ENCODE peak calls at places on chromosome 17, in eight cellular contexts. Y is MM.1S, B is OCI-LY7, C is left lung, H is esophagus muscularis mucosa, A is A673, L is HFF-Myc, Q is adrenal gland. V is an unnamed sample.

GRCh38 chr17:39352511-39352910 is 48.9 kb downstream of the FBXL20 start:
- DNase-seq in Y (no peak), B (no peak), C (no peak), H (no peak), A (no peak), L (no peak), Q (no peak), V (no peak)

GRCh38 chr17:27657620-27658019 is 26.6 kb downstream of the LGALS9 start:
- DNase-seq in Y (peak; percentile 16), B (no peak), C (no peak), H (no peak), A (peak; percentile 23), L (no peak), Q (no peak), V (no peak)

GRCh38 chr17:50372222-50372621 is 762 bp downstream of the MRPL27 start:
- DNase-seq in Y (no peak), B (no peak), C (no peak), H (no peak), A (no peak), L (no peak), Q (no peak), V (no peak)

GRCh38 chr17:52930581-52930980 is 772.1 kb upstream of the CA10 start:
- DNase-seq in Y (no peak), B (no peak), C (no peak), H (no peak), A (no peak), L (no peak), Q (no peak), V (no peak)

GRCh38 chr17:45143767-45144198 is 4.5 kb upstream of the HEXIM1 start:
- DNase-seq in Y (no peak), B (no peak), C (peak; percentile 87), H (peak; percentile 98), A (peak; percentile 68), L (no peak), Q (peak; percentile 93), V (no peak)

GRCh38 chr17:12967962-12968361 is 49.9 kb downstream of the ELAC2 start:
- DNase-seq in Y (no peak), B (no peak), C (no peak), H (no peak), A (no peak), L (no peak), Q (no peak), V (no peak)

GRCh38 chr17:42118126-42118510 is 3.0 kb downstream of the KAT2A start:
- DNase-seq in Y (no peak), B (no peak), C (no peak), H (no peak), A (no peak), L (no peak), Q (no peak), V (no peak)

GRCh38 chr17:9162275-9162985 is 141.1 kb downstream of the NTN1 start:
- DNase-seq in Y (no peak), B (no peak), C (no peak), H (no peak), A (peak; percentile 20), L (no peak), Q (no peak), V (no peak)

GRCh38 chr17:44004761-44005526 is 522 bp downstream of the NAGS start:
- DNase-seq in Y (no peak), B (no peak), C (peak; percentile 83), H (no peak), A (no peak), L (no peak), Q (no peak), V (no peak)

GRCh38 chr17:58414596-58414997 is 2.7 kb downstream of the RNF43 start:
- DNase-seq in Y (no peak), B (no peak), C (no peak), H (no peak), A (no peak), L (no peak), Q (no peak), V (no peak)

GRCh38 chr17:57914274-57915147 is 40.7 kb downstream of the CUEDC1 start:
- DNase-seq in Y (no peak), B (no peak), C (no peak), H (no peak), A (no peak), L (no peak), Q (no peak), V (no peak)

GRCh38 chr17:66548158-66548557 is 245.7 kb downstream of the PRKCA start:
- DNase-seq in Y (no peak), B (no peak), C (no peak), H (no peak), A (no peak), L (no peak), Q (no peak), V (no peak)

GRCh38 chr17:35167666-35168065 is 20.0 kb downstream of the UNC45B start:
- DNase-seq in Y (no peak), B (no peak), C (no peak), H (no peak), A (no peak), L (no peak), Q (no peak), V (no peak)

GRCh38 chr17:75159196-75160031 is 5.1 kb upstream of the JPT1 start:
- DNase-seq in Y (no peak), B (no peak), C (no peak), H (no peak), A (no peak), L (no peak), Q (peak; percentile 47), V (no peak)

GRCh38 chr17:49817993-49818392 is 29.5 kb downstream of the KAT7 start:
- DNase-seq in Y (no peak), B (no peak), C (no peak), H (no peak), A (no peak), L (no peak), Q (no peak), V (no peak)

DNA sequence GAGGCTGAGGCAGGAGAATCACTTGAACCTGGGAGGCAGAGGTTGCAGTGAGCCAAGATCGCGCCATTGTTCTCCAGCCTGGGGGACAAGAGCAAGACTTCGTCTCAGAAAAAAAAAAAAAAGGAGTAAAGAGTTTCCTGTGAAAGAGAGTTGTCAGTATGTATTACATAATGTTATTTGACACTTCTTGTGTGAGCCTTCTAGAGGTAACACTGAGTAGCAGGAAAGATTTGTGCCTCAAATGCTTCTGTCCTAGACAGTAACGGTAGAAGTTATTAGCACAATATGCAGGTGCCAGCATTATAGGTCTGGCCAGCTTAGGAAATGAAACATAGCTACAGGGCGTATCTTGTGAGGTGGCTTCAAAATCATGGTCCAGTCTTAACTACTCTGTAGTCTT is 6.2 kb downstream of the RPS6KB1 start:
- DNase-seq in Y (no peak), B (no peak), C (no peak), H (no peak), A (peak; percentile 14), L (no peak), Q (no peak), V (no peak)
- TF ChIP-seq CTCF in Y (no peak), B (no peak), C (peak; percentile 10), H (no peak), A (no peak), L (no peak), Q (peak; percentile 17), V (no peak)

GRCh38 chr17:59565959-59566324 is 532 bp downstream of the DHX40 start:
- DNase-seq in Y (peak; percentile 52), B (peak; percentile 76), C (no peak), H (no peak), A (peak; percentile 84), L (peak; percentile 67), Q (peak; percentile 89), V (peak; percentile 35)
- TF ChIP-seq CTCF in Y (no peak), B (no peak), C (no peak), H (no peak), A (no peak), L (no peak), Q (no peak), V (no peak)

DNA sequence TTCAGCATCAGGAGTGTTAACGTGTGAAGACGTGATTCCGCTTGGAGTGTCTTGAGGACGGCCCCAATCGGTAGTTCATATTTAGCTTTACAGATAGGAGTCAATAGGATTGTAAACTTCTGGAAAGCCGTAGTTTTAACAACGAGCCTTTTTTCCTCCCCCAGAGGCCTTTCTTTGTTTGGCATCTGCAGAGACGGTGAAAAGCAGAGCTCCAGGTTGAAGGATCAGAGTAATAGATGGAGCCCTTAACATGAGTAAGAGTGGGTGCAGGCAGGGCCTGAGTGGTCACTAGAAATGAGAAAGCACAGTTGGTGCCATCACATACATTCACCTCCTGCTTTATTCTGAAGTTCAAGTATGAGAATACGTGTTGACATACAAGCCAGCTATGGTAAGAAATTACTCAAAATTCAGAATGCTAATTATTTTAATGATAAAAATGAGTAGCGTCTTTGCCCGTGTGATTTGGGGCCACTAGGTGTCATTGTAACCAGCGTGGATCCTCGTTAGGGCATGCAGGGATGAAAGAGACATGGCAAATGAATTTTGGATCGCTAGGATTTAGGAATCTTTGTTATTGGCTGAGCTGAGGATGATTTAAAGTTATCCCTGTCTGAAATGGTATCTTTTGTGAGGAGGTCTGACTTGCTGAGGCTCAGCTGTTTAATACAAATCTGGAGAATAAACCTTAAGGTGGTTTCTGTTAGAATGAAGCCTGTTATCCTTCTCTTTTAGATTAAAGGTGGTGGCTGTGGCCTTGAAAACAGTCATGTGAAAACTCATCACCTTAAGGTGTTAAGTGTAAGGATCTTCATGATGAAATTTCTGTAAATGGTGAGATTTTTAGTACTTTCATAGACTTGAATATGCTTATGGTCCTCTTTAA is 18.6 kb downstream of the PRCD start:
- DNase-seq in Y (peak; percentile 40), B (peak; percentile 57), C (no peak), H (no peak), A (peak; percentile 48), L (no peak), Q (no peak), V (no peak)
- TF ChIP-seq CTCF in Y (peak; percentile 78), B (peak; percentile 97), C (no peak), H (peak; percentile 50), A (peak; percentile 61), L (no peak), Q (no peak), V (peak; percentile 51)

GRCh38 chr17:55545765-55546164 is 34.5 kb upstream of the SMIM36 start:
- DNase-seq in Y (no peak), B (no peak), C (no peak), H (no peak), A (no peak), L (no peak), Q (no peak), V (no peak)

GRCh38 chr17:55547027-55547670 is 35.9 kb upstream of the SMIM36 start:
- DNase-seq in Y (no peak), B (no peak), C (no peak), H (no peak), A (peak; percentile 26), L (no peak), Q (no peak), V (no peak)

GRCh38 chr17:55543709-55544108 is 32.5 kb upstream of the SMIM36 start:
- DNase-seq in Y (no peak), B (no peak), C (no peak), H (no peak), A (no peak), L (no peak), Q (no peak), V (no peak)

GRCh38 chr17:55546481-55546880 is 35.2 kb upstream of the SMIM36 start:
- DNase-seq in Y (no peak), B (no peak), C (no peak), H (no peak), A (no peak), L (no peak), Q (no peak), V (no peak)

DNA sequence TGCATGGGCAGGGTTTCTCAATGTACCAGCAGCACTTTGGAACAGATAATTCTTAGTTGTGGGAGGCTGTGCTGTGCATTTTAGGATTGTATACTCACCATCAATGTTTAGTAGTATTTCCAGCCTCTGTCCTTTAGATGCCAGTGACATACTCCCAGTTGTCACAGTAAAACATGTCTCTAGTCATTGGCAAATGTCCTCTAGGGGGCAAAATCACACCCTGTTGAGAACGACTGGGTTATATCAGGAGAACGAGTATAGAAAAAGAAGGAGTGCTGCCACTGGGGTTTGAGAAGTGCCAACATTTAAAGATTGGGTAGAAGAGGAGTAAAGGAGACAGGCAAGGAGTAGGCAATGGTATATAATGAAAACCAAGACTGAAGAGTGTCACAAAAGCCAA is 37.9 kb upstream of the SMIM36 start:
- DNase-seq in Y (peak; percentile 28), B (peak; percentile 33), C (no peak), H (no peak), A (peak; percentile 75), L (no peak), Q (no peak), V (no peak)
- TF ChIP-seq CTCF in Y (peak; percentile 45), B (peak; percentile 75), C (peak; percentile 19), H (peak; percentile 7), A (peak; percentile 77), L (peak; percentile 19), Q (no peak), V (no peak)

V was measured in progenitor cell of endocrine pancreas.